ENCODE peak calls at places on chromosomes 1 and 21, in four cellular contexts. H is GM23248, D is PC-3, N is mammary epithelial cell. A is an unnamed sample.

GRCh38 chr1:93963585-93963984 is 54.4 kb upstream of the GCLM start:
- DNase-seq in N (no peak), D (no peak), H (peak), A (no peak)

GRCh38 chr1:112772781-112773180 is 57.6 kb upstream of the PPM1J start:
- DNase-seq in H (no peak), D (no peak), N (no peak), A (no peak)

GRCh38 chr1:154835531-154836285 is 34.4 kb downstream of the KCNN3 start:
- DNase-seq in H (no peak), N (no peak), D (no peak), A (no peak)

GRCh38 chr1:101388904-101389546 is 152.2 kb downstream of the S1PR1 start:
- DNase-seq in H (peak), N (peak), D (no peak), A (no peak)

GRCh38 chr1:212024469-212025149 is 10.7 kb downstream of the INTS7 start:
- DNase-seq in N (no peak), D (no peak), H (no peak), A (no peak)

GRCh38 chr1:23194119-23194984 is 22.9 kb downstream of the HTR1D start:
- DNase-seq in N (peak), H (peak), D (peak), A (no peak)

GRCh38 chr1:212981571-212982328 is 31.4 kb downstream of the VASH2 start:
- DNase-seq in N (no peak), D (no peak), H (no peak), A (no peak)

GRCh38 chr1:166884040-166884642 is 8.1 kb upstream of the TADA1 start:
- DNase-seq in D (no peak), N (peak), H (peak), A (no peak)

GRCh38 chr1:160211010-160211790 is 6.0 kb downstream of the PEA15 start:
- DNase-seq in N (no peak), D (no peak), H (peak), A (no peak)

GRCh38 chr1:243598433-243598832 is 251.6 kb downstream of the AKT3 start:
- DNase-seq in N (peak), D (peak), H (peak), A (peak)

GRCh38 chr1:33137800-33138199 is 44.0 kb downstream of the TRIM62 start:
- DNase-seq in N (no peak), H (peak), D (no peak), A (no peak)

GRCh38 chr1:65149391-65149729 is 1.4 kb downstream of the AK4 start:
- DNase-seq in H (no peak), N (peak), D (no peak), A (no peak)

GRCh38 chr1:76919123-76919522 is 51.8 kb downstream of the ST6GALNAC5 start:
- DNase-seq in D (no peak), H (no peak), N (no peak), A (no peak)

GRCh38 chr1:66571789-66572188 is 37.8 kb downstream of the SGIP1 start:
- DNase-seq in H (peak), N (peak), D (peak), A (no peak)

GRCh38 chr21:32411366-32412161 is 942 bp upstream of the EVA1C start:
- DNase-seq in D (peak), H (peak), N (peak), A (no peak)

GRCh38 chr1:225813250-225813964 is 3.5 kb downstream of the EPHX1 start:
- DNase-seq in D (peak), H (peak), N (no peak), A (no peak)

GRCh38 chr1:71393301-71393700 is 312.5 kb upstream of the ZRANB2 start:
- DNase-seq in N (no peak), D (no peak), H (no peak), A (no peak)

GRCh38 chr1:245598524-245599310 is 443.9 kb downstream of the KIF26B start:
- DNase-seq in N (no peak), H (peak), D (no peak), A (no peak)

GRCh38 chr1:225660544-225660946 is 7.6 kb upstream of the ENAH start:
- DNase-seq in N (no peak), H (no peak), D (no peak), A (no peak)

GRCh38 chr1:173823776-173824314 is 628 bp upstream of the DARS2 start:
- DNase-seq in N (no peak), D (no peak), H (peak), A (no peak)

GRCh38 chr1:82269466-82269865 is 468.7 kb downstream of the ADGRL2 start:
- DNase-seq in D (peak), H (peak), N (peak), A (peak)

GRCh38 chr1:158035014-158035413 is 41.6 kb downstream of the KIRREL1 start:
- DNase-seq in H (no peak), D (no peak), N (no peak), A (no peak)

GRCh38 chr1:220798338-220798737 is 11.6 kb downstream of the MTARC1 start:
- DNase-seq in N (no peak), H (no peak), D (peak), A (no peak)

GRCh38 chr1:180343931-180344406 is 113.9 kb downstream of the LHX4 start:
- DNase-seq in N (peak), H (peak), D (no peak), A (no peak)

GRCh38 chr21:29473808-29474207 is 175.1 kb downstream of the BACH1 start:
- DNase-seq in D (no peak), N (no peak), H (no peak), A (no peak)

GRCh38 chr1:39154553-39155361 is 49.7 kb upstream of the MACF1 start:
- DNase-seq in H (peak), N (peak), D (peak), A (no peak)

GRCh38 chr1:94720091-94720793 is 99.9 kb upstream of the SLC44A3 start:
- DNase-seq in D (no peak), H (peak), N (no peak), A (no peak)

GRCh38 chr1:234599617-234600417 is 10.2 kb downstream of the IRF2BP2 start:
- DNase-seq in H (peak), N (peak), D (peak), A (no peak)

GRCh38 chr1:211829343-211830054 is 1.1 kb downstream of the LPGAT1 start:
- DNase-seq in N (peak), D (no peak), H (peak), A (no peak)

GRCh38 chr1:58982259-58982998 is 198.6 kb upstream of the JUN start:
- DNase-seq in N (no peak), H (peak), D (no peak), A (no peak)

GRCh38 chr1:53738205-53739108 is 507 bp downstream of the GLIS1 start:
- DNase-seq in N (peak), H (peak), D (no peak), A (no peak)

GRCh38 chr1:205410581-205411298 is 11.1 kb downstream of the LEMD1 start:
- DNase-seq in D (no peak), H (no peak), N (no peak), A (no peak)

DNA sequence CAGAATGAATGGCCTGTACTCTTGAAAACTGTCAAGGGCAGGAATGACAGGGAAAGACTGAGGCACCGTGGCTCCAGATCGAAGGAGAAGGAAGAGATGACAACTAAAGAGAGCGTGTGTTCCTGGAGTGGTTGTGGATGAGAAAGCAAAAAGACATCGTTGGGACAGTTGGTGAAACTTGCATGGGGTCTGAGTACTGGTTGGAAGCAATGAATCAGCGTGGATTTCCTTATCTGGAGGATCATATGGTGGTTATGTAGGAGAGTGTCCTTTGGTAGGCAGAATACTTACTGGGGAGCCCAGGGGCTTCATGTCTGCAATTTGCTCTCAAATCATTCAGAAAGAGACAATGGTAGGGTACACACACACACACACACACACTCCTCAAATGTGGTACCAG is 13.9 kb downstream of the LEMD1 start:
- DNase-seq in N (no peak), H (no peak), D (no peak), A (no peak)
- H3K9ac ChIP-seq in N (no peak), H (no peak), D (no peak), A (no peak)

DNA sequence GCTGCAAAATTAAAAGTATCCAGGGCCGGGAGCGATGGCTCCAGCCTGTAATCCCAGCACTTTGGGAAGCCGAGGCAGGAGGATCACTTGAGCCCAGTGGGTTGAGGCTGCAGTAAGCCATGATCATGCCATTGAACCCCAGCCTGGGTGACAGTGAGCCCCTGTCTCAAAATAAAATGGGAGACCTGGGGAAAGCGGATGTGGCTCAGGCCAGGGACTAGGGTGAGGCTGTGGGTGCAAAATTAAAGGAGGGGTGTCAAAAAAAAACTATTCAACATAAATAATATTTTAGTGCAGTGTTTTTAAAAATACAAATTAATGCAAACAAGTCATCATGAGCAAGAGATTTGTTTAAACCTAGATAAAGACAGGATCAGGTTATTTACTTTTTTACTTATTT is 100.1 kb upstream of the SLC45A1 start:
- DNase-seq in D (no peak), N (no peak), H (no peak), A (no peak)
- H3K9ac ChIP-seq in D (no peak), N (no peak), H (peak), A (peak)

GRCh38 chr21:42704861-42705260 is 51.4 kb downstream of the PDE9A start:
- DNase-seq in D (no peak), N (no peak), H (no peak), A (no peak)
- H3K9ac ChIP-seq in D (no peak), N (no peak), H (no peak), A (no peak)

GRCh38 chr1:201912832-201913231 is 24.1 kb downstream of the SHISA4 start:
- DNase-seq in N (no peak), D (no peak), H (peak), A (no peak)
- H3K9ac ChIP-seq in N (no peak), D (no peak), H (no peak), A (no peak)

DNA sequence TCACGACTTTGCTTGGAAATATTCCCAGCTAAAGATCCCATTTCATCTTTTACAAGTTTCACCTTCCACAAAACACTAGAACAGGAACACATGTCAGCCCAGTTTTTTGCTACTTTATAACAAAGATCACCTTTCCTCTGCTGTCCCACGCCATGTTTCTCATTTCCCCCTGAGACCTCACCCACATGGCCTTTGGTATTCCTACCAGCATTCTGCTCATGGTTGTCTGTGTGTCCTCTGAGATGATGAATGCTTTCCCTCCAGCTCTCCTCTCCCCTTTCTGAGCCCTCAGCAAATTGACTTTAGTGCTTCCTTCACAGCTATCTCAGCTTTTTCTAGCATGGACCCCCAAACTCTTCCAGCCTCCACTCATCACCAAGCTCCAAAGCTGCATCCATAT is 32.3 kb upstream of the ABCG1 start:
- DNase-seq in D (no peak), H (no peak), N (no peak), A (no peak)
- H3K9ac ChIP-seq in D (no peak), H (no peak), N (no peak), A (no peak)

DNA sequence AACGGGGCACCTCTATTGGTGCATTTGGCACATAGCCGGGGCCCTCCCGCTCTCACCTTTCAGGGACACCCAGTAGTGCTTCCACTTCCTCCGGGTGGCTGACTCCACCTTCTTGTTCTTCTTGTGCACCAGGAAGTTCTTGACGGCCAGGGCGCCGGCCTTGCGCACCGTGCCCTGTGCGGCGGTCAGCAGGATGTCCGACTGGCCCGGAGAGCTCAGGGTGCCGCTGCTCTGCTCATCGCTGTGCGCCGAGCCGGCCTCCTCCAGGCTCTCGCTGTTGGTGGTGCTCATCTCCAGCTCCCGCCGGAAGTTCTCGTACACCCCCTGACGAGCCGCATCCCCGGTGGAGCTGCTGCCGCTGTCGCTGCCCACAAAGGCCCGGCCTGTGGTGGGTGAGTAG is 92.4 kb downstream of the TIAM1 start:
- DNase-seq in N (no peak), D (no peak), H (no peak), A (no peak)
- H3K9ac ChIP-seq in N (no peak), D (no peak), H (no peak), A (no peak)

DNA sequence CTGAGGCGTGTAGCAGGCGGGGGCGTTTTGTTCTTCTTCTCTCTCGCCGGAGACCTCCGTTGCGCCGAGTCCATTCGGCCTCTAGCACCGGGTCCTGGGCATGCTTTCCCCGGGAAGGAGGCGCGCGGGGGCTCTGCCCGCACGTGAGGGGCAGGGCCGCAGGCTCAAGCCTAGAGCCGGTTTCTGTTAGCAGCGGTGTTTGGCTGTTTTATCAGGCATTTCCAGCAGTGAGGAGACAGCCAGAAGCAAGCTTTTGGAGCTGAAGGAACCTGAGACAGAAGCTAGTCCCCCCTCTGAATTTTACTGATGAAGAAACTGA is 590 bp downstream of the PSEN2 start:
- DNase-seq in N (no peak), H (no peak), D (no peak), A (no peak)
- H3K9ac ChIP-seq in N (no peak), H (peak), D (peak), A (peak)